ENCODE peak calls at places on chromosomes 16 and 17, in four cellular contexts. L, A, I and M are unnamed samples. For H3K36me3 and H3K4me1, the result is how much of the 10 kb centered on the place peaks cover.

GRCh38 chr16:57178793-57179212 is 7.0 kb downstream of the PSME3IP1 start:
- DNase-seq in L (no peak), A (no peak), I (no peak), M (no peak)

GRCh38 chr16:89973654-89974335 is 25.2 kb downstream of the DEF8 start:
- DNase-seq in L (no peak), A (peak), I (no peak), M (no peak)

GRCh38 chr17:70661342-70662222 is 492.2 kb downstream of the KCNJ2 start:
- DNase-seq in L (no peak), A (no peak), I (peak), M (peak)

GRCh38 chr16:8763899-8764298 is 33.5 kb downstream of the TMEM186 start:
- DNase-seq in L (no peak), A (no peak), I (no peak), M (no peak)

GRCh38 chr16:66988197-66988788 is at the start of gene CES4A:
- DNase-seq in L (no peak), A (no peak), I (no peak), M (no peak)

GRCh38 chr17:38908676-38909181 is 16.7 kb upstream of the LASP1NB start:
- DNase-seq in L (no peak), A (no peak), I (no peak), M (no peak)

GRCh38 chr16:22425036-22425801 is 50.8 kb upstream of the CDR2 start:
- DNase-seq in L (no peak), A (no peak), I (no peak), M (no peak)

GRCh38 chr16:50814541-50814940 is 72.7 kb downstream of the CYLD start:
- DNase-seq in L (no peak), A (no peak), I (no peak), M (no peak)

GRCh38 chr17:32621612-32622312 is 135.0 kb downstream of the CDK5R1 start:
- DNase-seq in L (no peak), A (no peak), I (no peak), M (no peak)

GRCh38 chr16:53212899-53213235 is 158.1 kb downstream of the CHD9 start:
- DNase-seq in L (no peak), A (no peak), I (no peak), M (no peak)

GRCh38 chr16:88318091-88318494 is 64.7 kb upstream of the ZNF469 start:
- DNase-seq in L (no peak), A (no peak), I (no peak), M (no peak)

GRCh38 chr16:58047557-58048348 is 22.2 kb downstream of the MMP15 start:
- DNase-seq in L (no peak), A (peak), I (no peak), M (no peak)

GRCh38 chr16:24728891-24729242 is 584 bp upstream of the TNRC6A start:
- DNase-seq in L (peak), A (no peak), I (no peak), M (no peak)

GRCh38 chr17:19755821-19756510 is 7.9 kb upstream of the ALDH3A1 start:
- DNase-seq in L (no peak), A (no peak), I (no peak), M (no peak)

GRCh38 chr17:80328620-80329380 is 68.1 kb downstream of the RNF213 start:
- DNase-seq in L (no peak), A (no peak), I (no peak), M (no peak)

GRCh38 chr17:29390856-29391631 is 881 bp downstream of the TAOK1 start:
- DNase-seq in L (no peak), A (peak), I (peak), M (no peak)

GRCh38 chr17:18039535-18040286 is 503 bp downstream of the GID4 start:
- DNase-seq in L (no peak), A (peak), I (peak), M (no peak)

GRCh38 chr16:87464691-87465300 is 28.0 kb downstream of the ZCCHC14 start:
- DNase-seq in L (no peak), A (no peak), I (peak), M (peak)

GRCh38 chr16:48408688-48409087 is 23.5 kb upstream of the SIAH1 start:
- DNase-seq in L (no peak), A (no peak), I (no peak), M (no peak)

DNA sequence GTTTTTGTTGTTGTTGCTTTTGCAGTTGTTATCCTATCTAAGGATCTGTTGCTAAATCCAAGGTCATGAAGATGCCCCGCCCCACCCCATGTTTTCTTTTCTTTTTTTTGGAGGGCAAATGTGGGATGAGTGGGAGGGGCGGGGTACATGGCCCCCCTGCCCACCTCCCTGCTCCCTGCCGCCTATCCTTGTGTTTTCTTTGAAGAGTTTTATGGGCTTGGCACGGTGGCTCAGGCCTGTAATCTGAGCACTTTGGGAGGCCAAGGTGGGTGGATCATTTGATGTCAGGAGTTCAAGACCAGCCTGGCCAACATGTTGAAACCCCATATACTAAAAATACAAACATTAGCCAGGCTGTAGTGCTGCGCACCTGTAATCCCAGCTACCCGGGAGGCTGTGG is 18.8 kb upstream of the GOSR1 start:
- DNase-seq in L (no peak), A (no peak), I (no peak), M (no peak)
- H3K36me3 ChIP-seq in L (under half), A (under half), I (under half), M (under half)

GRCh38 chr16:84687715-84688114 is 12.1 kb upstream of the USP10 start:
- DNase-seq in L (no peak), A (no peak), I (no peak), M (no peak)

GRCh38 chr16:84684592-84684965 is 15.2 kb upstream of the USP10 start:
- DNase-seq in L (no peak), A (no peak), I (no peak), M (no peak)

GRCh38 chr16:84683691-84684591 is 15.9 kb upstream of the USP10 start:
- DNase-seq in L (no peak), A (no peak), I (no peak), M (no peak)

GRCh38 chr16:84686702-84687298 is 13.0 kb upstream of the USP10 start:
- DNase-seq in L (no peak), A (no peak), I (no peak), M (no peak)

DNA sequence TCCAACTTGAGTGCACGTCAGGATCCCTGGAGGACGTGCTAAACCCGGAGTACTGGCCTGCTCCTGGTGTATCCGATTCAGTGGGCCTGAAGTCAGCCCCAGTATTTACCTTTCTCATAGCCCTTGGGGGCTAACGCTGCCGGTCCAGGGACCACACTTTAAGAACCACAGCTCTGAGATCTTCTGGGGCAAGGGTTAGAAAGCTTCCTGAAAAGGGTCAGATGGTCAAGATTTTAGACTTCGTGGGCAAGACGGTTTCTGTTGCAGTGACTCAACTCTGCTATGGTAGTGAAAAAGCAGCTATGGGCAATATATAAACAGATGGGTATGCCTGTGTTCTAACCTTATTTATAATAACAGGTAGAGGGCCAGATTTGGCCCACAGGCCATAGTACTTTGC is 14.6 kb upstream of the USP10 start:
- DNase-seq in L (no peak), A (no peak), I (no peak), M (no peak)
- H3K4me1 ChIP-seq in L (under half), A (under half), I (under half), M (under half)

DNA sequence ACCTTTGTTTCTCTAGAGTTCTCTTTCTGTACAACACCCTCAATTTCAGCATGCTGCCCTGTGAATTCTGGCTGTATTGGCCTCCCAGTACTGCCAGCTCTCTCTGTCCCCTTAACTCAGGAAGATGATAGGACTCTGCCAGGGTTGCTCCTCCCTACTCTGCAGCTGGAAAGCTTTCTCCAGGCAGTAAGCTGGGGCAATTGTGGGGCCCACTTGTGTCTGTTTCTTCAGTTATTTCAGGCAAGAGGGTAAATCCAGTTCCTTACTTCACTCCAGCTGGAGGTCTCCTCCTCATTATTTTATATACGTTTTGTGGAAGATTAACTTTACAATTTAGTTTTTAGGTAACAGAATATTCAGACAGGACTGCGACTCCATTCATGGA is 9.9 kb downstream of the C17orf100 start:
- DNase-seq in L (no peak), A (no peak), I (no peak), M (no peak)
- H3K4me3 ChIP-seq in L (no peak), A (no peak), I (no peak), M (no peak)

DNA sequence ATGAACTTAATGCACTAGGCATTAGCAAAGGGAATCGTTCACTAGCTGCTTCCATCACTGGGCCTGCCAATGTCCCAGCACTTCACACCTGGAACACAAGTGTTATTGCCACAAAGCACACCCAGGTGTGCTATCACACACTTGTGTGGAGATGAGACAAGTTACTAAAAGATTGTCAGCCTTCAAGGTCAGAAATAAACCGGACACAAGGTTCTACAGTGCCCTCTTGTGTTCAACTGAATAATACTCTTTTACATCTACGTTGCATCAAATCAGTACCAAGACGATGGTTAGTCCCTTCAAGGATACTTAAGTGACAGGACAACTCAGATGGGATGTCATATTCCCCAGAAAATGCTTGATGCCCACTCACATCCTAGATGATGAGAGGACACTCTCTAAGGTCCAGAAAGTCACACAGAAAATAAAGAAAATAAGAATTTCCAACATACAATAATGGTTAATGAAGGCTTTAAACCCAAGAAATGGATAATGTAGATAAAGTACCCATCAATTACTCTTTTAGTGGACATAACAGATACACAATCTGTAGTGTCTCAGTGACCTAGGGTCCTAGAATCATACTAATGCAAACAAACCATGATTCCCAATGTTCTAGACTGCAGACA is 16.4 kb upstream of the GLG1 start:
- DNase-seq in L (no peak), A (peak), I (no peak), M (no peak)
- H3K36me3 ChIP-seq in L (half or more), A (under half), I (under half), M (under half)